ENCODE peak calls at places on chromosomes 3 and 15, in four cellular contexts. One of them, this sample, is unnamed.
A peak's percentile ranks its signal among the peaks of the same experiment; 100 is the strongest.

GRCh38 chr15:78084359-78084750 is 6.8 kb upstream of the TBC1D2B start:
- DNase-seq in H9: no peak
- DNase-seq in IMR-90: no peak
- DNase-seq in mesenchymal stem cell: no peak
- DNase-seq in this sample: no peak

GRCh38 chr15:43052860-43053259 is 53.0 kb downstream of the UBR1 start:
- DNase-seq in H9: no peak
- DNase-seq in IMR-90: no peak
- DNase-seq in mesenchymal stem cell: no peak
- DNase-seq in this sample: no peak

GRCh38 chr15:38226867-38227266 is 25.8 kb upstream of the SPRED1 start:
- DNase-seq in H9: no peak
- DNase-seq in IMR-90: peak; percentile 94
- DNase-seq in mesenchymal stem cell: peak; percentile 88
- DNase-seq in this sample: no peak

GRCh38 chr15:29682361-29682760 is 139.9 kb downstream of the TJP1 start:
- DNase-seq in H9: no peak
- DNase-seq in IMR-90: no peak
- DNase-seq in mesenchymal stem cell: no peak
- DNase-seq in this sample: no peak

GRCh38 chr15:67091073-67091965 is 25.9 kb downstream of the SMAD3 start:
- DNase-seq in H9: no peak
- DNase-seq in IMR-90: peak; percentile 99
- DNase-seq in mesenchymal stem cell: peak; percentile 98
- DNase-seq in this sample: no peak

GRCh38 chr3:10359761-10360161 is 38.8 kb upstream of the SEC13 start:
- DNase-seq in H9: no peak
- DNase-seq in IMR-90: no peak
- DNase-seq in mesenchymal stem cell: no peak
- DNase-seq in this sample: no peak

GRCh38 chr15:34246276-34247010 is 21.6 kb downstream of the EMC4 start:
- DNase-seq in H9: no peak
- DNase-seq in IMR-90: peak; percentile 59
- DNase-seq in mesenchymal stem cell: no peak
- DNase-seq in this sample: no peak

GRCh38 chr3:67018105-67018788 is 20.1 kb downstream of the KBTBD8 start:
- DNase-seq in H9: no peak
- DNase-seq in IMR-90: no peak
- DNase-seq in mesenchymal stem cell: peak; percentile 16
- DNase-seq in this sample: no peak

GRCh38 chr15:64112904-64113303 is 17.1 kb downstream of the SNX1 start:
- DNase-seq in H9: no peak
- DNase-seq in IMR-90: peak; percentile 52
- DNase-seq in mesenchymal stem cell: no peak
- DNase-seq in this sample: no peak

DNA sequence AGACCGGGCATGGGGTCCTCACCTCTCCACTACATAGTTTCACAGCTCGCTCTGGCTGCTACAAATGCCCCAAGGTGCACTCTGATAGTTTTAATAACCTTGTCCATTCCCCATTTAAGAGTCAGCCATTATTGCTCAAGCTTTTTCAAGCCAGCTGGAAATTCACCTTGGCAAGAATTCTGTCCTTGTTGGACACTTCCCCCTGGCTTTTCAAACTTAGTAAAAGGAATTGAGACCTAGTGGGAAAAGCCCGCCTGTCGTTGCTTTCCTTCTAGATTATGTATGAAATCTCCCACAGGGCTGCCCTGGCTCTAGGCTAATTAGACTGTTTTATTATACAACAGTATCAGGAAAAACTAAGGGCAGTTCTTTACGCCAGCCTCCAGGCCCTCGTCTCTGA is 293.7 kb upstream of the GADL1 start:
- DNase-seq in H9: no peak
- DNase-seq in IMR-90: no peak
- DNase-seq in mesenchymal stem cell: no peak
- DNase-seq in this sample: no peak
- H3K18ac ChIP-seq in H9: no peak overlapping the region
- H3K18ac ChIP-seq in IMR-90: no peak overlapping the region
- H3K18ac ChIP-seq in mesenchymal stem cell: no peak overlapping the region
- H3K18ac ChIP-seq in this sample: no peak overlapping the region

GRCh38 chr3:38573606-38574005 is 75.9 kb downstream of the SCN5A start:
- DNase-seq in H9: peak; percentile 25
- DNase-seq in IMR-90: no peak
- DNase-seq in mesenchymal stem cell: no peak
- DNase-seq in this sample: no peak

GRCh38 chr3:38575279-38575843 is 74.1 kb downstream of the SCN5A start:
- DNase-seq in H9: peak; percentile 12
- DNase-seq in IMR-90: no peak
- DNase-seq in mesenchymal stem cell: no peak
- DNase-seq in this sample: no peak

GRCh38 chr3:38573111-38573510 is 76.4 kb downstream of the SCN5A start:
- DNase-seq in H9: no peak
- DNase-seq in IMR-90: no peak
- DNase-seq in mesenchymal stem cell: no peak
- DNase-seq in this sample: no peak

GRCh38 chr3:38576131-38577088 is 73.1 kb downstream of the SCN5A start:
- DNase-seq in H9: peak; percentile 16
- DNase-seq in IMR-90: no peak
- DNase-seq in mesenchymal stem cell: no peak
- DNase-seq in this sample: no peak

DNA sequence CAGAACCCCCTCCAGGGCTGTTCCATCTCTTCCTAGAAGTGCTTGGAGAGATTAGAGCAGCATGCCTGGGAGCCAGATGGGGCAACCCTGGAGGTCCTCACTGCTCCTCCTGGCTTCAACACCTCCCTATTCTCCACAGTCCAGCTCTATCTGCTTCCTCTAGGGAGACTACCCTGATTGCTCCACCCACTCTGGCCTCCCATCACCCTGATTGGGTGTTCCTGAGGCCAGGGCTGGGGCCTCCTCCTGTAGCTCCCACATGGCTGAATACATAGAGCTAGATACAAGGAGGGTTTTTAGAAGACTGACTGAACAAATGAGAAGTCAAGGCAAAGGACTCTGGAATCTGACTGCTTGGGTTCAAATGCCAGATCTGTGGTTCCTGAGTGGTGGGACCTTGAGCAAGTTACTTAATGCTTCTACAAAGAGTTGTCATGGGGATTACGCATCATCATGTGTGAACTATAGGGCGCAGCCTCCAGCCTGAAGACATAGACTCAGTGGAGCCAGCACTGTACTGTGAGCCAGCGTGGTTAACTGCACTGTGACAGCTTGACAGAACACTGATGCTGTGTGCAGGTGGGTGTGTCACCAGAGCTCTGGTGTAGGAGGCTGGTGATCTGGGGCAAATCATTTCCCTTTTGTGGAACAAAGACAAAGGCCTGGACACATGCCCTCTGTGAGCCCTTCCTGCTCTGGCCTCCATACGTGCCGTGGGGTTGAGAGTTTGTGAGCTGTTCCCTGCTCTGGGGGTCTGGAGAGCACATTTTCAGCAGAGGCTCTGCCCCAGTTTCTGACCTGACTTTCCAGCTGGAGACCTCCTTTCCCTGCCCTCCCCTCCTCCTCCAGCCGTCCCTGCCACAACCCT is 74.8 kb downstream of the SCN5A start:
- DNase-seq in H9: peak; percentile 30
- DNase-seq in IMR-90: peak; percentile 10
- DNase-seq in mesenchymal stem cell: peak; percentile 10
- DNase-seq in this sample: no peak
- H4K91ac ChIP-seq in H9: no peak overlapping the region
- H4K91ac ChIP-seq in IMR-90: no peak overlapping the region
- H4K91ac ChIP-seq in mesenchymal stem cell: no peak overlapping the region
- H4K91ac ChIP-seq in this sample: no peak overlapping the region

GRCh38 chr15:80695099-80695910 is at the start of gene ABHD17C:
- DNase-seq in H9: peak; percentile 58
- DNase-seq in IMR-90: peak; percentile 53
- DNase-seq in mesenchymal stem cell: peak; percentile 75
- DNase-seq in this sample: peak; percentile 45
- H2BK5ac ChIP-seq in H9: no peak within 1 kb of the TSS
- H2BK5ac ChIP-seq in IMR-90: peak within 1 kb of the TSS; percentile 74
- H2BK5ac ChIP-seq in mesenchymal stem cell: peak within 1 kb of the TSS; percentile 39
- H2BK5ac ChIP-seq in this sample: peak within 1 kb of the TSS; percentile 83

DNA sequence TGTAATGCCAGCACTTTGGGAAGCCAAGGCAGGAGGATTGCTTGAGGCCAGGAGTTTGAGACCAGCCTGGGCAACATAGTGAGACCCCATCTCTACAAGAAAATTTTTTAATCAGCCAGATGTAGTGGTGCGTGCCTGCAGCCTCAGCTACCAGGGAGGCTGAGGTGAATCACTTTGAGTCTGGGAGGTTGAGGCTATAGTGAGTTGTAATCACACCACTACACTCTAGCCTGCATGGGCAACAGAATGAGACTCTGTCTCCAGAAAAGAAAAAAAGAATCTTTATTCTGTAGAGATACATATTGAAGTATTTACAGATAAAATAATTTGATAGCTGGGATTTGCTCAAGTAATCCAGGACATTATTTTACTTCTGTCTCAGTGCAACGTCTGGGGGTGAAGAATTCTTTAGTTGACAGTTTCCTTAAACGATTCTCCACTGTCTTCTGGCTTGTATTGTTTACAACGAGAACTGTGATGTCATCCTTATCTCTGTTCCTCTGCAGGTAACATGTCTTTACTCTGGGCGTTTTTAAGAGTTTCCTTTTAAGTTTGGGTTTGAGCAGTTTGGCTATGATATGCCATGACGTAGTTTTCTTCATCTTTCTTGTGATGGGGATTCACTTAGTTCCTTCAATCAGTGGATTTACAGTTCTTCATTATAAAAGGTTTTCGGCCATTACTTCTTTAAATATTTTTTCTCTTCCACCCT is 26.3 kb downstream of the KPNA1 start:
- DNase-seq in H9: no peak
- DNase-seq in IMR-90: no peak
- DNase-seq in mesenchymal stem cell: no peak
- DNase-seq in this sample: no peak
- H3K18ac ChIP-seq in H9: no peak overlapping the region
- H3K18ac ChIP-seq in IMR-90: no peak overlapping the region
- H3K18ac ChIP-seq in mesenchymal stem cell: no peak overlapping the region
- H3K18ac ChIP-seq in this sample: no peak overlapping the region

GRCh38 chr15:98315951-98316350 is 332.4 kb upstream of the IGF1R start:
- DNase-seq in H9: no peak
- DNase-seq in IMR-90: no peak
- DNase-seq in mesenchymal stem cell: no peak
- DNase-seq in this sample: no peak

GRCh38 chr15:98308117-98308516 is 340.2 kb upstream of the IGF1R start:
- DNase-seq in H9: no peak
- DNase-seq in IMR-90: no peak
- DNase-seq in mesenchymal stem cell: no peak
- DNase-seq in this sample: no peak

GRCh38 chr15:98312913-98313312 is 335.4 kb upstream of the IGF1R start:
- DNase-seq in H9: no peak
- DNase-seq in IMR-90: no peak
- DNase-seq in mesenchymal stem cell: no peak
- DNase-seq in this sample: no peak

GRCh38 chr15:98311566-98312188 is 336.7 kb upstream of the IGF1R start:
- DNase-seq in H9: peak; percentile 62
- DNase-seq in IMR-90: peak; percentile 66
- DNase-seq in mesenchymal stem cell: peak; percentile 69
- DNase-seq in this sample: peak; percentile 77
- H4K91ac ChIP-seq in H9: no peak overlapping the region
- H4K91ac ChIP-seq in IMR-90: no peak overlapping the region
- H4K91ac ChIP-seq in mesenchymal stem cell: no peak overlapping the region
- H4K91ac ChIP-seq in this sample: no peak overlapping the region

GRCh38 chr15:65369651-65370050 is 8.2 kb downstream of the IGDCC3 start:
- DNase-seq in H9: peak; percentile 24
- DNase-seq in IMR-90: no peak
- DNase-seq in mesenchymal stem cell: no peak
- DNase-seq in this sample: no peak

GRCh38 chr15:65370885-65371284 is 6.9 kb downstream of the IGDCC3 start:
- DNase-seq in H9: no peak
- DNase-seq in IMR-90: no peak
- DNase-seq in mesenchymal stem cell: no peak
- DNase-seq in this sample: no peak

GRCh38 chr15:65368300-65368617 is 9.5 kb downstream of the IGDCC3 start:
- DNase-seq in H9: peak; percentile 77
- DNase-seq in IMR-90: no peak
- DNase-seq in mesenchymal stem cell: no peak
- DNase-seq in this sample: peak; percentile 83

GRCh38 chr15:65368646-65369045 is 9.2 kb downstream of the IGDCC3 start:
- DNase-seq in H9: peak; percentile 20
- DNase-seq in IMR-90: no peak
- DNase-seq in mesenchymal stem cell: no peak
- DNase-seq in this sample: no peak

DNA sequence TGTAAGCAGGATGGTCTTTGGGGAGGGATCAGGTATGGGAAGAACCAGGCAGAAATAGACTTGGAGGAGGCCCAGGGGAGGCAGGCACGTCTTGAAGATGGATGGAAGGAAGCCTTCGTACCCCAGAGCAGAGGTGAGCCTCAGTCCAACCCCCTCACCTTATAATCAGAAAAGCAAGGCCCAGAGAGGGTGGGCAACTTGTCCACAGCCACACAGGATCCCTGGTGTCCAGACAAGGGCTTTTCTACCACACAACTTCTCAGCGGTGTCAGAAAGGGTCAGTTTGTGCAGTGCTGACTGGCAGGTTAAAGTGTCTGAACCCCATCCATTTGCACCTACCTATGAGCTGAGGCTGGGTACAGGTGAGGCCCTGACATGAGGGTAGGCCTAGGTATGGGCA is 8.7 kb downstream of the IGDCC3 start:
- DNase-seq in H9: no peak
- DNase-seq in IMR-90: no peak
- DNase-seq in mesenchymal stem cell: no peak
- DNase-seq in this sample: no peak
- H2BK5ac ChIP-seq in H9: no peak overlapping the region
- H2BK5ac ChIP-seq in IMR-90: no peak overlapping the region
- H2BK5ac ChIP-seq in mesenchymal stem cell: no peak overlapping the region
- H2BK5ac ChIP-seq in this sample: no peak overlapping the region

GRCh38 chr3:123447749-123448502 is 964 bp downstream of the ADCY5 start:
- DNase-seq in H9: peak; percentile 70
- DNase-seq in IMR-90: no peak
- DNase-seq in mesenchymal stem cell: no peak
- DNase-seq in this sample: peak; percentile 12

GRCh38 chr3:123447416-123447748 is 1.5 kb downstream of the ADCY5 start:
- DNase-seq in H9: peak; percentile 42
- DNase-seq in IMR-90: no peak
- DNase-seq in mesenchymal stem cell: no peak
- DNase-seq in this sample: no peak

GRCh38 chr3:123449092-123449985 is 449 bp upstream of the ADCY5 start:
- DNase-seq in H9: peak; percentile 52
- DNase-seq in IMR-90: peak; percentile 10
- DNase-seq in mesenchymal stem cell: peak; percentile 12
- DNase-seq in this sample: peak; percentile 47

GRCh38 chr3:123449986-123450474 is 1.1 kb upstream of the ADCY5 start:
- DNase-seq in H9: peak; percentile 66
- DNase-seq in IMR-90: no peak
- DNase-seq in mesenchymal stem cell: no peak
- DNase-seq in this sample: peak; percentile 60

GRCh38 chr3:123448503-123449091 is at the start of gene ADCY5:
- DNase-seq in H9: peak; percentile 59
- DNase-seq in IMR-90: no peak
- DNase-seq in mesenchymal stem cell: peak; percentile 5
- DNase-seq in this sample: peak; percentile 18
- H3K18ac ChIP-seq in H9: no peak within 1 kb of the TSS
- H3K18ac ChIP-seq in IMR-90: no peak within 1 kb of the TSS
- H3K18ac ChIP-seq in mesenchymal stem cell: no peak within 1 kb of the TSS
- H3K18ac ChIP-seq in this sample: peak within 1 kb of the TSS; percentile 97

GRCh38 chr3:45778761-45779201 is 17.6 kb downstream of the SLC6A20 start:
- DNase-seq in H9: peak; percentile 21
- DNase-seq in IMR-90: no peak
- DNase-seq in mesenchymal stem cell: no peak
- DNase-seq in this sample: no peak
- H4K91ac ChIP-seq in H9: no peak overlapping the region
- H4K91ac ChIP-seq in IMR-90: no peak overlapping the region
- H4K91ac ChIP-seq in mesenchymal stem cell: no peak overlapping the region
- H4K91ac ChIP-seq in this sample: no peak overlapping the region

This sample was measured in neuronal stem cell.